ENCODE peak calls at places on chromosomes 6 and 20, in four cellular contexts. C, H, M and X are unnamed samples.

GRCh38 chr6:169165031-169165430 is 88.6 kb downstream of the THBS2 start:
- DNase-seq in C (no peak), M (no peak), H (no peak), X (peak; percentile 22)

GRCh38 chr6:82205793-82206425 is 41.6 kb downstream of the IBTK start:
- DNase-seq in H (peak; percentile 11), C (no peak), M (no peak), X (peak; percentile 15)

GRCh38 chr6:83600531-83600930 is 88.2 kb downstream of the PRSS35 start:
- DNase-seq in M (no peak), C (no peak), H (no peak), X (no peak)

GRCh38 chr6:41441598-41442205 is 104.5 kb upstream of the FOXP4 start:
- DNase-seq in C (no peak), M (no peak), H (no peak), X (no peak)

GRCh38 chr6:5123296-5124135 is 38.4 kb downstream of the PPP1R3G start:
- DNase-seq in M (no peak), H (no peak), C (no peak), X (no peak)

GRCh38 chr6:63537126-63537958 is 34.9 kb upstream of the LOC128125822 start:
- DNase-seq in H (no peak), M (no peak), C (peak; percentile 36), X (no peak)

GRCh38 chr6:105066233-105066632 is 109.3 kb downstream of the LIN28B start:
- DNase-seq in H (no peak), C (no peak), M (no peak), X (no peak)

GRCh38 chr20:48527771-48528170 is 300.0 kb downstream of the PREX1 start:
- DNase-seq in M (no peak), C (no peak), H (no peak), X (no peak)

GRCh38 chr6:162271922-162272321 is 455.6 kb downstream of the PRKN start:
- DNase-seq in C (no peak), H (peak; percentile 15), M (no peak), X (no peak)

GRCh38 chr6:38272222-38272621 is 367.5 kb downstream of the BTBD9 start:
- DNase-seq in H (no peak), C (no peak), M (no peak), X (no peak)

GRCh38 chr6:47308674-47309325 is 905 bp downstream of the TNFRSF21 start:
- DNase-seq in C (no peak), H (peak; percentile 29), M (no peak), X (peak; percentile 19)

GRCh38 chr6:17485181-17485580 is 91.8 kb downstream of the CAP2 start:
- DNase-seq in C (no peak), H (no peak), M (no peak), X (no peak)

GRCh38 chr20:35329435-35330139 is 37.4 kb upstream of the FAM83C start:
- DNase-seq in M (no peak), H (peak; percentile 82), C (no peak), X (peak; percentile 28)

GRCh38 chr20:49568491-49569151 is 684 bp upstream of the PTGIS start:
- DNase-seq in C (no peak), H (no peak), M (peak; percentile 75), X (no peak)

GRCh38 chr6:35049885-35050284 is 91.3 kb downstream of the TCP11 start:
- DNase-seq in M (no peak), C (no peak), H (peak; percentile 36), X (peak; percentile 93)

GRCh38 chr6:149492798-149493165 is 8.0 kb upstream of the ZC3H12D start:
- DNase-seq in M (no peak), H (no peak), C (no peak), X (no peak)

GRCh38 chr6:72850469-72850868 is 228.6 kb downstream of the KCNQ5 start:
- DNase-seq in C (no peak), M (no peak), H (no peak), X (no peak)

GRCh38 chr6:106444777-106445507 is 84.4 kb downstream of the CRYBG1 start:
- DNase-seq in C (peak; percentile 46), M (no peak), H (peak; percentile 70), X (peak; percentile 69)

GRCh38 chr6:129342243-129342642 is 367.7 kb downstream of the ARHGAP18 start:
- DNase-seq in C (no peak), H (no peak), M (no peak), X (peak; percentile 56)

GRCh38 chr6:153328194-153328593 is 197.1 kb upstream of the RGS17 start:
- DNase-seq in M (no peak), H (no peak), C (no peak), X (no peak)

GRCh38 chr6:37134622-37135191 is 35.2 kb upstream of the PIM1 start:
- DNase-seq in C (no peak), H (no peak), M (no peak), X (peak; percentile 96)

GRCh38 chr20:34334654-34335407 is 28.2 kb upstream of the ITCH start:
- DNase-seq in H (no peak), C (no peak), M (no peak), X (no peak)

GRCh38 chr20:35215066-35215956 is 11.2 kb upstream of the MMP24 start:
- DNase-seq in C (no peak), M (no peak), H (no peak), X (peak; percentile 79)

GRCh38 chr6:148969679-148970078 is 222.8 kb downstream of the UST start:
- DNase-seq in H (no peak), M (no peak), C (no peak), X (peak; percentile 95)

GRCh38 chr6:99933129-99933528 is 60.9 kb downstream of the MCHR2 start:
- DNase-seq in C (no peak), M (no peak), H (no peak), X (peak; percentile 83)

GRCh38 chr20:39210331-39211074 is 248.4 kb downstream of the DHX35 start:
- DNase-seq in M (no peak), H (no peak), C (no peak), X (no peak)

GRCh38 chr20:31560900-31561598 is 44.0 kb upstream of the ID1 start:
- DNase-seq in C (no peak), H (no peak), M (no peak), X (peak; percentile 98)

GRCh38 chr6:31180500-31180899 is 10.0 kb upstream of the POU5F1 start:
- DNase-seq in H (peak; percentile 41), M (no peak), C (no peak), X (no peak)

GRCh38 chr6:43391448-43392031 is 22.1 kb upstream of the ZNF318 start:
- DNase-seq in M (no peak), H (peak; percentile 27), C (no peak), X (no peak)

GRCh38 chr20:58378704-58379103 is 10.3 kb upstream of the VAPB start:
- DNase-seq in C (no peak), H (no peak), M (no peak), X (no peak)

DNA sequence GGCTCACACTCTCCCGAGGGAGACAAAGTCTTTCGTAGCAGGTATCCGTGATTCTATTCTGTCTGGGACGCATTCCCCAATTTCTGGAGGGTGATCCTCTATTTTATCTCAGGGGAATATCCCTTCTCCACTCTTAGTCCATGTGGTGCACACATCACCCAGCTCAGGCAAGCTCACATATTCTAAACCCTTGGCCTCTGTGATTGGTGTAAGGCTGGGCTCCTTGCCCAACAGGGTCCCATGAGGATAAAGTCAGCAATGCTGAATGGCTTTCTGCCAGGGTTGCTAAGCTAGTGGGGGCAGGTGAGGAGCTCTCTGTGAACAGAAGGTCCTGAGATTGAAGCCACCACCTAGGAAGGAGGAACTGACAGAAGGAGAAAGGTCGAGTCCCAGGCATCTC is 137.2 kb downstream of the CDH26 start:
- DNase-seq in C (no peak), H (no peak), M (no peak), X (no peak)
- TF ChIP-seq CHD1 in C (no peak), H (no peak), M (no peak), X (no peak)

DNA sequence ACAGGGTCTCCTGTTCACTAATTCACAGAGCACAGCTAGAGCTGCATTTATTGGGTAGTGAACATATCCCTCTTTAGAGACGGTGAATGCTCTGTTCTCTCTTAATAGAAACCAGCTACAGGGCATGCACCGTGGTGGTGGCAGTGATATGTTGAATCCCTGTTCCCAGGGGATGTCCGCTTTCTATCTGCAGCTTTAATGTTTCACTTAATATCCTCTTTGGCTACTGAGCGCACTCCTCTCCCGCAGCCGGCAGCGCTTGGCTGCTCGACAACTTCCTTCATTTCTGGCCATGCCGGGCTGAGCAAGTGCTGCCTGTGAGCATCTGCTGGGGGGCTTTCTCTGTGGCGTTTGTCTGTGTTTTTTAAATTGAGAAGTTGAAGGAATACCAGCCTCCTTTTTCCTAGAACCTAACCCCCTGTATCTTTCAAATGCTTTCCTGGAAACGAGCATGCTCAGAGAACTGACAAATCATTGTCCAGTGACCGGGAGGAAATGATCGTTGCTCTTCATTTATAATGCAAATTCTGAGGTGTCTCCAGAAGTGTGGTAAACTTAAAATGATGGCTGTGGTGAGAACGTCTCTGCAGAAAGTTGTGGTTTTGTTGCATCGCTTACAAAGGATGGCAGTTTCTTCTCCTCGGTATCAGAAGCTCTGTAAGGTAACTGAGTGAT is 297.9 kb downstream of the UTRN start:
- DNase-seq in M (no peak), C (peak; percentile 83), H (no peak), X (peak; percentile 30)
- TF ChIP-seq CHD1 in M (no peak), C (no peak), H (no peak), X (no peak)

GRCh38 chr20:32621071-32621913 is 36.2 kb upstream of the NOL4L start:
- DNase-seq in H (peak; percentile 99), M (no peak), C (no peak), X (no peak)
- TF ChIP-seq CHD1 in H (no peak), M (no peak), C (no peak), X (no peak)

GRCh38 chr20:7540923-7541322 is 399.3 kb downstream of the HAO1 start:
- DNase-seq in C (no peak), H (no peak), M (no peak), X (no peak)
- TF ChIP-seq CHD1 in C (no peak), H (no peak), M (no peak), X (no peak)

DNA sequence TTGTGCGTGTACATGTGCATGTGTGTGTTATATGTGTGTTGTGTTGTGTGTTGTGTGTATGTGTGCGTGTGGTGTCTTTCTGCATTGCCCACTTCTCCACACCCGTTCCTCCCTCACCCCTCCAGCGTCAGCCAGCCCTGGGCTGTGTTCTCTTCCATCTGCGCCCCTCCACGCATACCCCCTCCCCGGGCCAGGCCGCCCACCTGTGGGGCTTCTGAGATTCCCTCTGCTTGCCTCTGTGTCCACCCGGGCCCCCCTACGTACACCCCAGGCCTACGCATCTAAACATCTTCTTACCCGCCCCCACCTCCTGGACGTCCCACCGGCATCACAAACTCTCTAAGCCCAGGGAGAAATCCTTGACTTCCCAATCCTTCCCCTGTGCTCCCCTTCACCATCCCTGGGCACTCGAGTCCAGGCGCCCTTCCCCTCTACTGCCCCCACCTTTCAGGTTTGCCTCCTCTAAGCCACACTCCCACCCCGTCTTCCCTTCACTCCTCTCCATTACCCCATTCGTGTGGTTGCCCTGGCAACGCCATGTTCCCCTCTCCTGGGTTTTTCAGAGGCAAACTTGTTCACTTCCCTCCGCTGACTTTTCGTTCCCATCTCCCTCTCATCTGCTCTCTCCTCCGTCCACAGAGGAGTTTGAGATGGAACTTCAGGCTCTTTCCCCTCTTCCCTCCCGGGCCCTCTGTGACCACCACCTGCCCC is 81.7 kb upstream of the NNAT start:
- DNase-seq in C (no peak), H (no peak), M (no peak), X (no peak)
- TF ChIP-seq CHD1 in C (no peak), H (no peak), M (no peak), X (no peak)

GRCh38 chr6:119243037-119243436 is 106.5 kb downstream of the MAN1A1 start:
- DNase-seq in C (no peak), H (no peak), M (no peak), X (no peak)

GRCh38 chr6:119241540-119242309 is 107.8 kb downstream of the MAN1A1 start:
- DNase-seq in M (no peak), C (no peak), H (no peak), X (no peak)

GRCh38 chr6:119243657-119244056 is 105.9 kb downstream of the MAN1A1 start:
- DNase-seq in C (no peak), H (no peak), M (no peak), X (no peak)

GRCh38 chr6:119241124-119241491 is 108.5 kb downstream of the MAN1A1 start:
- DNase-seq in H (no peak), M (no peak), C (peak; percentile 8), X (peak; percentile 59)

GRCh38 chr6:119240257-119241123 is 109.1 kb downstream of the MAN1A1 start:
- DNase-seq in H (no peak), M (peak; percentile 9), C (no peak), X (no peak)
- TF ChIP-seq CHD1 in H (no peak), M (no peak), C (no peak), X (no peak)